ENCODE peak calls at places on chromosomes 5 and 9, in six cellular contexts. J is BE2C; M is stimulated activated CD4-positive, alpha-beta T cell treated with anti-CD3 and anti-CD28 coated beads, Interleukin-1b, Interleukin-23, amount 100 ng/mL, for 48 hours; C is astrocyte of the hippocampus; I is pancreas; E is T-helper 17 cell. K is an unnamed sample.

GRCh38 chr5:73722224-73722623 is 96.2 kb downstream of the ARHGEF28 start:
- DNase-seq in J (no peak), M (no peak), C (peak; percentile 39), I (no peak), E (no peak), K (no peak)

GRCh38 chr5:90853759-90854515 is 295.3 kb downstream of the ADGRV1 start:
- DNase-seq in J (no peak), M (no peak), C (no peak), I (no peak), E (no peak), K (no peak)

GRCh38 chr9:128286435-128286834 is 10.4 kb downstream of the SWI5 start:
- DNase-seq in J (no peak), M (no peak), C (peak; percentile 94), I (no peak), E (no peak), K (no peak)

GRCh38 chr9:128846680-128847030 is 17.1 kb upstream of the SPOUT1 start:
- DNase-seq in J (no peak), M (no peak), C (no peak), I (no peak), E (no peak), K (no peak)

GRCh38 chr9:122897969-122898368 is 7.2 kb downstream of the RC3H2 start:
- DNase-seq in J (no peak), M (no peak), C (no peak), I (no peak), E (no peak), K (no peak)

GRCh38 chr5:87229780-87230179 is 37.9 kb upstream of the RASA1 start:
- DNase-seq in J (no peak), M (no peak), C (no peak), I (no peak), E (no peak), K (no peak)

GRCh38 chr5:131644822-131645221 is 9.8 kb upstream of the RAPGEF6 start:
- DNase-seq in J (no peak), M (no peak), C (no peak), I (no peak), E (no peak), K (no peak)

GRCh38 chr5:167602077-167602476 is 689.4 kb upstream of the WWC1 start:
- DNase-seq in J (no peak), M (no peak), C (no peak), I (no peak), E (no peak), K (no peak)

GRCh38 chr5:145969714-145970092 is 33.3 kb downstream of the SH3RF2 start:
- DNase-seq in J (no peak), M (no peak), C (no peak), I (no peak), E (no peak), K (no peak)

GRCh38 chr9:18421391-18421790 is 52.6 kb upstream of the ADAMTSL1 start:
- DNase-seq in J (no peak), M (no peak), C (no peak), I (no peak), E (no peak), K (no peak)

GRCh38 chr5:143188083-143188482 is 215.4 kb downstream of the NR3C1 start:
- DNase-seq in J (no peak), M (no peak), C (no peak), I (no peak), E (no peak), K (no peak)

GRCh38 chr9:128149001-128149701 is at the start of gene LCN2:
- DNase-seq in J (peak; percentile 2), M (no peak), C (peak; percentile 67), I (peak; percentile 72), E (no peak), K (no peak)

GRCh38 chr5:110790673-110791072 is 51.9 kb downstream of the SLC25A46 start:
- DNase-seq in J (no peak), M (no peak), C (peak; percentile 73), I (no peak), E (no peak), K (no peak)

GRCh38 chr5:59317023-59317771 is 576.3 kb downstream of the PDE4D start:
- DNase-seq in J (peak; percentile 63), M (no peak), C (peak; percentile 14), I (no peak), E (no peak), K (no peak)

GRCh38 chr5:158471179-158471924 is 612.4 kb upstream of the CLINT1 start:
- DNase-seq in J (no peak), M (no peak), C (no peak), I (no peak), E (no peak), K (no peak)